ENCODE peak calls at places on chromosomes 4 and X, in six cellular contexts. G is heart left ventricle, Z is esophagus squamous epithelium, Y is tibial nerve, N is uterus, J is spleen. O is an unnamed sample. For H3K27me3, the result is how much of the 10 kb centered on the place peaks cover.

GRCh38 chr4:78569291-78569821 is 17.8 kb downstream of the ANXA3 start:
- DNase-seq in Y (no peak), Z (no peak), G (no peak), N (no peak), J (no peak), O (no peak)

GRCh38 chr4:101853028-101853427 is 62.5 kb downstream of the BANK1 start:
- DNase-seq in J (no peak), Z (no peak), Y (no peak), G (no peak), N (no peak), O (no peak)

GRCh38 chr4:123832173-123833026 is 435.8 kb downstream of the SPRY1 start:
- DNase-seq in Z (no peak), J (no peak), Y (peak), G (peak), N (peak), O (no peak)

GRCh38 chr4:152165146-152165545 is 370.7 kb downstream of the FBXW7 start:
- DNase-seq in N (no peak), Y (no peak), J (no peak), G (no peak), Z (no peak), O (no peak)

GRCh38 chrX:41276661-41277506 is 57.1 kb upstream of the DDX3X start:
- DNase-seq in N (peak), G (no peak), Z (no peak), J (no peak), Y (no peak), O (peak)

GRCh38 chr4:114028071-114028470 is 48.6 kb upstream of the ARSJ start:
- DNase-seq in Z (no peak), Y (no peak), N (no peak), G (no peak), J (no peak), O (no peak)

GRCh38 chr4:52299120-52299519 is 248.0 kb downstream of the SPATA18 start:
- DNase-seq in N (no peak), Z (no peak), G (no peak), J (no peak), Y (no peak), O (no peak)

GRCh38 chrX:66731398-66731797 is 92.5 kb upstream of the EDA2R start:
- DNase-seq in Y (no peak), G (no peak), N (no peak), Z (no peak), J (no peak), O (no peak)

GRCh38 chr4:43607827-43608461 is 715.4 kb downstream of the GRXCR1 start:
- DNase-seq in G (no peak), Z (no peak), J (no peak), Y (no peak), N (no peak), O (no peak)

GRCh38 chr4:150582881-150583286 is 933 bp downstream of the MAB21L2 start:
- DNase-seq in N (peak), Z (no peak), Y (no peak), J (peak), G (no peak), O (no peak)

GRCh38 chr4:119517361-119518229 is 111.0 kb downstream of the PDE5A start:
- DNase-seq in Y (no peak), N (no peak), Z (no peak), J (no peak), G (peak), O (no peak)

GRCh38 chr4:121789960-121790829 is 10.9 kb upstream of the EXOSC9 start:
- DNase-seq in G (no peak), J (no peak), N (no peak), Z (no peak), Y (no peak), O (no peak)

GRCh38 chr4:70994387-70995099 is 1.1 kb downstream of the DCK start:
- DNase-seq in Y (no peak), J (no peak), N (no peak), Z (no peak), G (no peak), O (no peak)

GRCh38 chrX:12986886-12987285 is 12.0 kb downstream of the TMSB4X start:
- DNase-seq in N (no peak), G (no peak), J (no peak), Z (no peak), Y (no peak), O (no peak)

GRCh38 chrX:85859426-85859825 is 187.9 kb downstream of the CHM start:
- DNase-seq in Z (no peak), J (no peak), N (no peak), Y (no peak), G (no peak), O (no peak)

GRCh38 chrX:106932492-106932923 is 12.3 kb downstream of the CLDN2 start:
- DNase-seq in Z (no peak), N (no peak), G (no peak), Y (no peak), J (no peak), O (no peak)

GRCh38 chr4:63937961-63938360 is 471.3 kb downstream of the TECRL start:
- DNase-seq in G (no peak), J (no peak), Z (no peak), Y (no peak), N (peak), O (no peak)

GRCh38 chr4:39464886-39465501 is 6.1 kb downstream of the LIAS start:
- DNase-seq in Z (no peak), G (no peak), J (no peak), Y (no peak), N (no peak), O (no peak)

GRCh38 chr4:187357045-187357643 is 633.5 kb upstream of the FAT1 start:
- DNase-seq in N (no peak), G (no peak), Y (no peak), Z (no peak), J (no peak), O (no peak)

GRCh38 chr4:81651500-81651899 is 179.8 kb upstream of the RASGEF1B start:
- DNase-seq in Y (no peak), G (no peak), J (no peak), N (no peak), Z (no peak), O (no peak)

GRCh38 chrX:55522577-55523254 is 33.1 kb upstream of the USP51 start:
- DNase-seq in J (peak), Z (no peak), Y (no peak), G (peak), N (no peak), O (no peak)

GRCh38 chr4:98555798-98556445 is 102.5 kb downstream of the TSPAN5 start:
- DNase-seq in G (no peak), N (no peak), J (no peak), Z (no peak), Y (no peak), O (no peak)

GRCh38 chrX:118595501-118596042 is 100.0 kb downstream of the DOCK11 start:
- DNase-seq in G (no peak), J (no peak), Y (peak), Z (no peak), N (no peak), O (no peak)

GRCh38 chr4:94453534-94453963 is 1.8 kb downstream of the PDLIM5 start:
- DNase-seq in J (no peak), N (no peak), Z (no peak), Y (no peak), G (no peak), O (no peak)
- H3K4me3 ChIP-seq in J (peak), N (peak), Z (peak), Y (peak), G (peak), O (peak)

GRCh38 chrX:138754861-138755260 is 43.3 kb upstream of the FGF13 start:
- DNase-seq in N (no peak), G (no peak), Z (no peak), Y (no peak), J (no peak), O (no peak)
- H3K27me3 ChIP-seq in N (under half), G (under half), Z (under half), Y (under half), J (under half), O (under half)

GRCh38 chrX:1417921-1418875 is 26.3 kb upstream of the SLC25A6 start:
- DNase-seq in G (no peak), N (no peak), J (peak), Y (no peak), Z (no peak), O (no peak)

GRCh38 chrX:1416965-1417760 is 25.2 kb upstream of the SLC25A6 start:
- DNase-seq in Z (no peak), N (no peak), J (peak), Y (no peak), G (no peak), O (peak)

GRCh38 chrX:1418901-1419544 is 27.1 kb upstream of the SLC25A6 start:
- DNase-seq in N (no peak), Y (no peak), G (no peak), J (peak), Z (no peak), O (peak)

GRCh38 chrX:1419545-1420355 is 27.8 kb upstream of the SLC25A6 start:
- DNase-seq in N (no peak), G (no peak), Y (no peak), Z (no peak), J (peak), O (no peak)

DNA sequence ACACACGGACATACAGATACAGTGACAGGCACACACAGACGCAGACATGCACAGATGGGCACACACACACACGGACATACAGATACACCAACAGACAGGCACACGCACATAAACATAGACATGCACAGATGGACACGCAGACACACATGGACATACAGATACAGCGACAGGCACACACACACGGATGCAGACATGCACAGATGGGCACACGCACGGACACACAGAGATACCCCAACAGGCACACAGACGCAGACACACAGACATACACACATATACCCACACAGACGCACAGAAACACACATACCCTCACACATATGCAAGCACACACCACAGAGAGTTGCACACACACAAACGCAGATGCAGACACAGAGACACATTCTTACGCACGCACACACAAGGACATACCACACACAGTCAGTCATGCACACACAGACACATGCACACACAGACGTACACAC is 24.4 kb upstream of the SLC25A6 start:
- DNase-seq in J (peak), Z (no peak), G (no peak), N (no peak), Y (no peak), O (no peak)
- TF ChIP-seq POLR2A in J (no peak), Z (no peak), G (no peak), N (no peak), Y (no peak), O (no peak)

GRCh38 chr4:3765271-3766206 is 646 bp upstream of the ADRA2C start:
- DNase-seq in Z (no peak), J (no peak), Y (no peak), N (peak), G (peak), O (no peak)
- H3K4me3 ChIP-seq in Z (peak), J (peak), Y (no peak), N (peak), G (peak), O (no peak)

DNA sequence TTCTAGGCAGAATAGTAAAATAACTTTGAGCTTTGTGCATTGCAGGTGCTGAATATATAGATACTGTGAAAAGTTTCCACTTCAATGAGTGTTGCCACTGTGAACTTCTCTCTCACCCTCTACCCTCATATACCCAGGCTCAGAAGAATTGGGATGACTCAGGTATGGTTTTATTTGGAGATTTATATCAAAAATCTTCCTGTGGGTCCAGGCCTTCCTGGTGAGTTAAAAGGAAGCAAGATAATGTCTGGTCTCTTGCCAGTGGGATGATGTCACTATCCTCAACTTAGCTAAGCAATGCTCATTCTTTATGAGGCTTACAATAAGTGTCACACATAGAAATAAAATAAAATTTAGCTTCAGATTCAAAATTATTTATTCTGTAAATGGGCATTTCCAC is 153.3 kb upstream of the TENT5D start:
- DNase-seq in Z (no peak), G (no peak), J (no peak), N (no peak), Y (no peak), O (no peak)
- H3K27me3 ChIP-seq in Z (under half), G (under half), J (under half), N (under half), Y (under half), O (under half)

GRCh38 chr4:94175553-94176260 is 32.0 kb upstream of the SMARCAD1 start:
- DNase-seq in Y (no peak), G (no peak), N (no peak), Z (no peak), J (no peak), O (no peak)

GRCh38 chr4:94169803-94170372 is 37.8 kb upstream of the SMARCAD1 start:
- DNase-seq in Z (no peak), G (no peak), J (no peak), N (no peak), Y (no peak), O (no peak)

GRCh38 chr4:94168321-94168720 is 39.3 kb upstream of the SMARCAD1 start:
- DNase-seq in G (no peak), Y (no peak), Z (no peak), N (no peak), J (no peak), O (no peak)

DNA sequence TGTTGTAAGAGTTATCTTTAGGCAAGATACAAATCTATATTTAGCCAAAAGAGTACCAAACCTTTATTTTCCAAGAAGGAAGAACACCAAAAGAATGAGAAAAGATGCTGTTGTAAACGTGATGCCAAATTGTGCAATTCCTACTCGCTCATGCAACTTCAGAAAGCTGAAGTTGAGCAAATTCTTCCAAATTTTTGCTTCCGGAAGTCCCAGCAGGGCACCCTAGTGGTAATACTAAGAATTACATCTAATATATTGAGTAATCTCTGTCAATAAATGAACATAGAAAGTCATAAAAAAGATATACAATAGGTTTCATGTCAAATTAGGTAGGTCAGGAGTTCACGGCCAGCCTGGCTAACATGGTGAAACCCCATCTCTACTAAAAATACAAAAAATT is 36.0 kb upstream of the SMARCAD1 start:
- DNase-seq in Z (no peak), Y (no peak), G (no peak), N (no peak), J (no peak), O (no peak)
- TF ChIP-seq POLR2A in Z (no peak), Y (no peak), G (no peak), N (no peak), J (no peak), O (no peak)

O was measured in Peyer's patch.